ENCODE peak calls at places on chromosomes 7 and 10, in eight cellular contexts. I is pancreas, A is bronchial epithelial cell, C is foreskin fibroblast, Y is upper lobe of right lung, M is fibroblast of lung, K is AG04449, T is neural progenitor cell. X is an unnamed sample.

GRCh38 chr10:124279882-124280281 is 138.8 kb downstream of the OAT start:
- DNase-seq in I (no peak), A (no peak), C (no peak), Y (no peak), M (no peak), K (no peak), T (no peak), X (no peak)

GRCh38 chr7:156848979-156849378 is 44.0 kb downstream of the LMBR1 start:
- DNase-seq in I (no peak), A (no peak), C (no peak), Y (no peak), M (no peak), K (no peak), T (no peak), X (no peak)

GRCh38 chr7:157654350-157654749 is 317.5 kb downstream of the DNAJB6 start:
- DNase-seq in I (no peak), A (no peak), C (no peak), Y (peak), M (no peak), K (no peak), T (no peak), X (no peak)

GRCh38 chr7:46784746-46785145 is 797.2 kb downstream of the TNS3 start:
- DNase-seq in I (no peak), A (peak), C (peak), Y (no peak), M (peak), K (no peak), T (no peak), X (no peak)

GRCh38 chr7:65980478-65981250 is 1.3 kb downstream of the GUSB start:
- DNase-seq in I (peak), A (no peak), C (peak), Y (peak), M (peak), K (no peak), T (no peak), X (peak)

GRCh38 chr7:1611708-1612241 is 41.9 kb upstream of the PSMG3 start:
- DNase-seq in I (no peak), A (peak), C (peak), Y (no peak), M (peak), K (peak), T (no peak), X (no peak)

GRCh38 chr10:12512292-12513002 is 163.1 kb downstream of the CAMK1D start:
- DNase-seq in I (no peak), A (no peak), C (no peak), Y (no peak), M (peak), K (no peak), T (no peak), X (no peak)

GRCh38 chr7:127988743-127989142 is 42.5 kb downstream of the LRRC4 start:
- DNase-seq in I (no peak), A (no peak), C (no peak), Y (no peak), M (no peak), K (no peak), T (no peak), X (no peak)

GRCh38 chr7:85529831-85530230 is 343.0 kb upstream of the SEMA3D start:
- DNase-seq in I (no peak), A (no peak), C (peak), Y (no peak), M (peak), K (peak), T (no peak), X (no peak)

GRCh38 chr10:109883859-109884771 is 39.2 kb downstream of the XPNPEP1 start:
- DNase-seq in I (peak), A (peak), C (peak), Y (peak), M (peak), K (peak), T (peak), X (peak)

GRCh38 chr7:2116086-2116810 is 116.5 kb downstream of the MAD1L1 start:
- DNase-seq in I (no peak), A (peak), C (peak), Y (no peak), M (peak), K (no peak), T (no peak), X (no peak)

GRCh38 chr7:133742709-133743538 is 384.2 kb upstream of the LRGUK start:
- DNase-seq in I (no peak), A (peak), C (peak), Y (no peak), M (peak), K (no peak), T (peak), X (peak)
- H3K4me3 ChIP-seq in I (no peak), A (no peak), C (no peak), Y (no peak), M (no peak), K (no peak), T (no peak), X (no peak)

GRCh38 chr7:80439894-80440811 is 71.7 kb downstream of the GNAT3 start:
- DNase-seq in I (no peak), A (peak), C (peak), Y (no peak), M (peak), K (peak), T (no peak), X (no peak)
- H3K4me3 ChIP-seq in I (no peak), A (no peak), C (no peak), Y (no peak), M (no peak), K (no peak), T (no peak), X (no peak)

DNA sequence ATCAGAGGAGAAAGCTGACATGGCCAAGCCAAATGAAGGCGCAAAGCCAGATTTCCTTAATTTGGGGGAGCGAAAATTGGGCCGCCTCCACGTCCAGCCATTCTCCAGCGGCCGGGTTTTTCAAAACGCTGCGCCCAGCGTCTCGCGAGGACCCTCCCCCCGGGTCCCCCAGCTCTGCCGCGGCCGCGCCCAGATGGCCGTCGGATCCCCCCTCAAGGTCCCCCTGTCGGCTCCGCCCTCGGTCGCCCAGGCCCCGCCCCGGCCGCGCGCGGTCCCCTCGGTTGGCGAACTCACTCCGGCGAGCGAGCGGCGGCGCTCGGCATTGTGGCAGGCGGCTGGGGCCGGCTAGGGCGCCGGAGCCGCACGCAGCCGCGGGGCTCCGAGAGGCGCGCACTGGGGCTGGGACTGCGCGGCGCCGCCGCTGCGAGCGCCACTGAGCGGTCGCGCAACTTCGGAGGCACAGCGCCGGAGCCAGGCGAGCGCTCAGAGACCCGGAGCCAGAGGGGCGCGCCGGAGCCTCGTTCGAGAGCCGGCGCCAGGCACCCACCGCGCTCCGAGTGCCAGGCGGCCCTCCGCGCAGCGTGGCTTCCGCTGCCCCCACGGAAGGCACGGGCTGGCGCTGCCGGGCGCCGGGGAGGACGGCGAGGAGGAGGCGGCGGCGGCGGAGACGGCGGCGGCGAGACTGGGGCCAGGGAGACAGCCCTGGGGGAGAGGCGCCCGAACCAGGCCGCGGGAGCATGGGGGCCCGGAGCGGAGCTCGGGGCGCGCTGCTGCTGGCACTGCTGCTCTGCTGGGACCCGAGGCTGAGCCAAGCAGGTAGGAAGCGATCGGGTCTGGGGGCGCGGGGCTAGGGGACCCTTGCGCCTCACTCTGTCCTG is at the start of gene UNC5B:
- DNase-seq in I (peak), A (peak), C (peak), Y (peak), M (peak), K (no peak), T (peak), X (peak)
- H3K4me3 ChIP-seq in I (peak), A (peak), C (peak), Y (peak), M (peak), K (peak), T (peak), X (peak)

GRCh38 chr7:32298403-32299132 is 191.6 kb downstream of the LSM5 start:
- DNase-seq in I (no peak), A (no peak), C (peak), Y (no peak), M (no peak), K (no peak), T (peak), X (no peak)

GRCh38 chr7:32293833-32294232 is 196.3 kb downstream of the LSM5 start:
- DNase-seq in I (no peak), A (no peak), C (no peak), Y (no peak), M (no peak), K (no peak), T (no peak), X (no peak)

GRCh38 chr7:32301427-32301826 is 188.8 kb downstream of the LSM5 start:
- DNase-seq in I (no peak), A (no peak), C (no peak), Y (no peak), M (no peak), K (no peak), T (no peak), X (no peak)

DNA sequence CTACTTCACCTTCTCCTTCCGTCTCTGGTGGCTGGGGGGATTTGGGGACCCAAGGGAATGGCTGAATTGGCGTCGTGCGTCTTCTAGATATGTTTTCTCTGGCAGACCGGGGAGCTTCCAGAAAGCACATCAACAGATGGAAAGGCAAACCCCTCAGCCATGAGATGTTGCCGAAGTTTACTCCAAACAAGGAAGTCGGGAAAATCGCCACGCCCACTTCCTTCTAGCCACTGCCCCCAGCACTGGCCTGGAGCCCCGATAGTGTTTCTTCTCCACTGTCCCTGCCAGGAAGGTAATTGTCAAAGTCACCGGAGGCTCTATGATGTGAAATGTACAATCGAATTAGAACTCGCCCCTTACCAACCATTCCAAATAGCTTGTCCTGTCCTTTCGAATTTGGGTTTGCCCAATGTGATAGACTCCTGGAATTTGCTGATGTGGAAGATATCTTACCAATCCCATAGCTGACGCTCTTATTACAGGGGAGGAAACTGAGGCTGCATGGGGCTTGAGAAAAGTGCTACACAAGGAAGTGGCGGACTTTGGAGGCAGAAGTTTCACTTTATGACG is 191.0 kb downstream of the LSM5 start:
- DNase-seq in I (peak), A (peak), C (peak), Y (no peak), M (peak), K (no peak), T (peak), X (no peak)
- H3K4me3 ChIP-seq in I (peak), A (peak), C (no peak), Y (peak), M (peak), K (peak), T (peak), X (no peak)

X was measured in Jurkat, Clone E6-1.